ENCODE peak calls at places on chromosomes 13 and 19, in five cellular contexts. E, J, F, X and B are unnamed samples.

GRCh38 chr13:94537740-94538630 is 58.0 kb downstream of the TGDS start:
- DNase-seq in E (no peak), J (no peak), F (no peak), X (no peak), B (no peak)

GRCh38 chr19:50003254-50003788 is 21.9 kb downstream of the VRK3 start:
- DNase-seq in E (no peak), J (no peak), F (no peak), X (no peak), B (no peak)

GRCh38 chr13:51659276-51660127 is 75.2 kb downstream of the WDFY2 start:
- DNase-seq in E (no peak), J (no peak), F (no peak), X (no peak), B (no peak)

GRCh38 chr19:10398819-10399218 is 4.5 kb downstream of the CDC37 start:
- DNase-seq in E (no peak), J (no peak), F (no peak), X (no peak), B (no peak)

GRCh38 chr19:1467228-1467511 is 11.8 kb downstream of the C19orf25 start:
- DNase-seq in E (no peak), J (no peak), F (no peak), X (no peak), B (no peak)

GRCh38 chr19:34932494-34932893 is 5.8 kb downstream of the ZNF30 start:
- DNase-seq in E (no peak), J (no peak), F (no peak), X (no peak), B (no peak)

GRCh38 chr19:8269724-8270123 is 38.4 kb downstream of the CD320 start:
- DNase-seq in E (peak), J (no peak), F (no peak), X (no peak), B (no peak)

GRCh38 chr13:38767506-38768265 is 80.8 kb downstream of the FREM2 start:
- DNase-seq in E (no peak), J (peak), F (peak), X (no peak), B (no peak)

GRCh38 chr13:101919541-101920306 is 467.2 kb downstream of the ITGBL1 start:
- DNase-seq in E (no peak), J (no peak), F (no peak), X (no peak), B (peak)

GRCh38 chr13:40876020-40876738 is 86.8 kb downstream of the SLC25A15 start:
- DNase-seq in E (no peak), J (no peak), F (no peak), X (no peak), B (no peak)

GRCh38 chr13:51945149-51945548 is 66.1 kb downstream of the ATP7B start:
- DNase-seq in E (no peak), J (no peak), F (no peak), X (no peak), B (no peak)

GRCh38 chr13:22451345-22451744 is 729.4 kb upstream of the SGCG start:
- DNase-seq in E (peak), J (no peak), F (no peak), X (no peak), B (no peak)

GRCh38 chr19:54172413-54172763 is 572 bp downstream of the TMC4 start:
- DNase-seq in E (no peak), J (no peak), F (no peak), X (no peak), B (no peak)

GRCh38 chr13:106597759-106598395 is 29.9 kb upstream of the ARGLU1 start:
- DNase-seq in E (no peak), J (no peak), F (no peak), X (no peak), B (no peak)

GRCh38 chr13:28353679-28354078 is 141.2 kb downstream of the FLT1 start:
- DNase-seq in E (no peak), J (no peak), F (no peak), X (no peak), B (no peak)

GRCh38 chr13:67224148-67224846 is 5.8 kb downstream of the PCDH9 start:
- DNase-seq in E (peak), J (peak), F (peak), X (peak), B (peak)

GRCh38 chr13:77509221-77509620 is 26.3 kb upstream of the SCEL start:
- DNase-seq in E (no peak), J (peak), F (no peak), X (no peak), B (no peak)

GRCh38 chr19:14432817-14433453 is at the start of gene PKN1:
- DNase-seq in E (no peak), J (no peak), F (peak), X (peak), B (peak)